ENCODE peak calls at places on chromosome 17, in four cellular contexts. One of them, this sample, is unnamed.

GRCh38 chr17:40153603-40154238 is 13.4 kb downstream of the CASC3 start:
- DNase-seq in frontal cortex: no peak
- DNase-seq in endothelial cell: no peak
- DNase-seq in Calu3: no peak
- DNase-seq in this sample: no peak

GRCh38 chr17:27421111-27421510 is 35.1 kb upstream of the KSR1 start:
- DNase-seq in frontal cortex: no peak
- DNase-seq in endothelial cell: no peak
- DNase-seq in Calu3: no peak
- DNase-seq in this sample: no peak

GRCh38 chr17:56891751-56892150 is 22.1 kb downstream of the TRIM25 start:
- DNase-seq in frontal cortex: no peak
- DNase-seq in endothelial cell: peak
- DNase-seq in Calu3: no peak
- DNase-seq in this sample: no peak

GRCh38 chr17:44331249-44331760 is 6.7 kb upstream of the SLC25A39 start:
- DNase-seq in frontal cortex: no peak
- DNase-seq in endothelial cell: peak
- DNase-seq in Calu3: peak
- DNase-seq in this sample: peak

GRCh38 chr17:73232587-73233373 is 28.9 kb downstream of the CPSF4L start:
- DNase-seq in frontal cortex: no peak
- DNase-seq in endothelial cell: peak
- DNase-seq in Calu3: peak
- DNase-seq in this sample: no peak

GRCh38 chr17:4530799-4531730 is 24.1 kb downstream of the MYBBP1A start:
- DNase-seq in frontal cortex: no peak
- DNase-seq in endothelial cell: peak
- DNase-seq in Calu3: no peak
- DNase-seq in this sample: no peak

GRCh38 chr17:15966183-15966878 is 21.4 kb downstream of the ADORA2B start:
- DNase-seq in frontal cortex: peak
- DNase-seq in endothelial cell: peak
- DNase-seq in Calu3: no peak
- DNase-seq in this sample: peak

GRCh38 chr17:43465049-43465448 is 18.7 kb upstream of the DHX8 start:
- DNase-seq in frontal cortex: no peak
- DNase-seq in endothelial cell: no peak
- DNase-seq in Calu3: no peak
- DNase-seq in this sample: no peak

GRCh38 chr17:65099941-65100315 is 37.2 kb upstream of the RGS9 start:
- DNase-seq in frontal cortex: no peak
- DNase-seq in endothelial cell: no peak
- DNase-seq in Calu3: peak
- DNase-seq in this sample: peak

GRCh38 chr17:80431246-80432195 is 16.6 kb downstream of the ENDOV start:
- DNase-seq in frontal cortex: no peak
- DNase-seq in endothelial cell: no peak
- DNase-seq in Calu3: no peak
- DNase-seq in this sample: no peak

This sample was measured in PC-9.